ENCODE peak calls at places on chromosome 9, in four cellular contexts. T is central memory CD4-positive, alpha-beta T cell; J is activated gamma-delta T cell treated with Interleukin-2 at 50 U/mL for 16 hours; E is stimulated activated CD8-positive, alpha-beta memory T cell treated with anti-CD3 and anti-CD28 coated beads, Interleukin-15, amount 100 ng/mL, for 1 hour. I is an unnamed sample.

GRCh38 chr9:80797841-80798688 is 891.3 kb downstream of the TLE1 start:
- DNase-seq in E (no peak), J (no peak), T (no peak), I (no peak)

GRCh38 chr9:126475933-126476555 is 137.7 kb upstream of the LMX1B start:
- DNase-seq in T (no peak), J (no peak), E (no peak), I (no peak)

GRCh38 chr9:73714294-73714693 is 562.6 kb downstream of the ANXA1 start:
- DNase-seq in J (no peak), T (no peak), E (no peak), I (no peak)

GRCh38 chr9:15491950-15492349 is 18.8 kb downstream of the PSIP1 start:
- DNase-seq in T (no peak), J (no peak), E (no peak), I (no peak)

GRCh38 chr9:88221110-88221509 is 82.8 kb upstream of the SPATA31C2 start:
- DNase-seq in T (no peak), E (no peak), J (no peak), I (no peak)

GRCh38 chr9:96555567-96556386 is 63.9 kb downstream of the CDC14B start:
- DNase-seq in T (no peak), E (no peak), J (no peak), I (no peak)

GRCh38 chr9:22041792-22042191 is 32.7 kb upstream of the CDKN2B start:
- DNase-seq in E (no peak), J (no peak), T (no peak), I (no peak)

GRCh38 chr9:133955821-133956411 is 36.2 kb downstream of the VAV2 start:
- DNase-seq in J (peak), E (no peak), T (peak), I (peak)

GRCh38 chr9:136268318-136268717 is 22.7 kb upstream of the QSOX2 start:
- DNase-seq in J (no peak), E (no peak), T (no peak), I (no peak)

GRCh38 chr9:77384406-77384805 is 207.1 kb downstream of the VPS13A start:
- DNase-seq in E (no peak), J (no peak), T (no peak), I (no peak)

GRCh38 chr9:16579872-16580432 is 290.5 kb downstream of the BNC2 start:
- DNase-seq in J (no peak), E (no peak), T (no peak), I (no peak)

GRCh38 chr9:136903041-136903554 is 16.8 kb downstream of the TRAF2 start:
- DNase-seq in J (no peak), E (no peak), T (no peak), I (no peak)

GRCh38 chr9:15746905-15747304 is 194.1 kb downstream of the CCDC171 start:
- DNase-seq in T (no peak), E (no peak), J (no peak), I (no peak)

GRCh38 chr9:33133186-33133585 is 34.0 kb downstream of the B4GALT1 start:
- DNase-seq in E (no peak), T (no peak), J (no peak), I (no peak)

GRCh38 chr9:115144706-115145105 is 26.7 kb upstream of the TNC start:
- DNase-seq in J (no peak), T (no peak), E (no peak), I (no peak)

GRCh38 chr9:5621327-5621726 is 7.6 kb upstream of the RIC1 start:
- DNase-seq in T (no peak), E (no peak), J (no peak), I (no peak)

GRCh38 chr9:134193912-134194535 is 29.7 kb upstream of the RNU6ATAC start:
- DNase-seq in E (no peak), J (no peak), T (no peak), I (no peak)

GRCh38 chr9:122468735-122469134 is 9.0 kb downstream of the OR1J1 start:
- DNase-seq in J (no peak), E (no peak), T (no peak), I (no peak)

GRCh38 chr9:13707635-13708410 is 428.3 kb upstream of the MPDZ start:
- DNase-seq in J (no peak), E (no peak), T (no peak), I (no peak)

GRCh38 chr9:70034292-70034711 is 9.3 kb upstream of the MAMDC2 start:
- DNase-seq in E (no peak), J (no peak), T (no peak), I (no peak)

GRCh38 chr9:109482391-109482916 is 15.7 kb downstream of the PTPN3 start:
- DNase-seq in T (no peak), J (no peak), E (no peak), I (no peak)

GRCh38 chr9:128286435-128286834 is 10.4 kb downstream of the SWI5 start:
- DNase-seq in E (no peak), T (no peak), J (no peak), I (no peak)

GRCh38 chr9:4555251-4555650 is 65.0 kb downstream of the SLC1A1 start:
- DNase-seq in J (peak), T (peak), E (no peak), I (peak)

GRCh38 chr9:122222741-122223140 is 6.0 kb downstream of the LHX6 start:
- DNase-seq in E (no peak), T (no peak), J (no peak), I (no peak)

GRCh38 chr9:15137658-15138356 is 169.2 kb downstream of the TTC39B start:
- DNase-seq in J (no peak), E (no peak), T (no peak), I (no peak)

GRCh38 chr9:80560976-80561375 is 989.2 kb downstream of the TLE4 start:
- DNase-seq in E (no peak), T (no peak), J (no peak), I (no peak)

GRCh38 chr9:137147793-137148160 is 8.8 kb downstream of the GRIN1 start:
- DNase-seq in E (no peak), J (no peak), T (no peak), I (no peak)

GRCh38 chr9:27368317-27368985 is 71.5 kb upstream of the EQTN start:
- DNase-seq in T (no peak), E (no peak), J (no peak), I (no peak)

GRCh38 chr9:99966720-99967119 is 60.3 kb downstream of the STX17 start:
- DNase-seq in J (no peak), T (no peak), E (no peak), I (no peak)

GRCh38 chr9:93093449-93094293 is 2.3 kb upstream of the CARD19 start:
- DNase-seq in J (no peak), E (no peak), T (no peak), I (no peak)

GRCh38 chr9:98057095-98057799 is 715 bp downstream of the NANS start:
- DNase-seq in T (no peak), E (no peak), J (no peak), I (no peak)

GRCh38 chr9:89183146-89183545 is 4.5 kb upstream of the SHC3 start:
- DNase-seq in J (no peak), T (no peak), E (no peak), I (no peak)

GRCh38 chr9:94086468-94086867 is 2.2 kb downstream of the PTPDC1 start:
- DNase-seq in E (no peak), J (no peak), T (no peak), I (no peak)